ENCODE peak calls at places on chromosome 9, in eight cellular contexts. F is body of pancreas; T is iPS DF 6.9; B is ovary; U is lung; Y is heart right ventricle; L is CD8-positive, alpha-beta memory T cell; D is IMR-90. G is an unnamed sample.
A peak's percentile ranks its signal among the peaks of the same experiment; 100 is the strongest.

GRCh38 chr9:114803886-114804285 is 2.0 kb downstream of the TNFSF15 start:
- DNase-seq in F (no peak), T (no peak), B (no peak), U (no peak), Y (no peak), L (no peak), D (peak; percentile 47), G (no peak)

GRCh38 chr9:20144255-20144654 is 355.4 kb upstream of the SLC24A2 start:
- DNase-seq in F (no peak), T (no peak), B (no peak), U (no peak), Y (no peak), L (no peak), D (no peak), G (no peak)

GRCh38 chr9:97873877-97874276 is 20.9 kb downstream of the FOXE1 start:
- DNase-seq in F (no peak), T (no peak), B (no peak), U (no peak), Y (no peak), L (no peak), D (peak; percentile 10), G (peak; percentile 48)

GRCh38 chr9:79395691-79396558 is 175.8 kb upstream of the TLE4 start:
- DNase-seq in F (no peak), T (no peak), B (no peak), U (no peak), Y (no peak), L (no peak), D (no peak), G (no peak)

GRCh38 chr9:76667521-76667957 is 96.7 kb upstream of the PCA3 start:
- DNase-seq in F (no peak), T (no peak), B (no peak), U (no peak), Y (no peak), L (no peak), D (peak; percentile 25), G (peak; percentile 66)

GRCh38 chr9:132187006-132187760 is 25.3 kb downstream of the NTNG2 start:
- DNase-seq in F (no peak), T (no peak), B (no peak), U (no peak), Y (no peak), L (no peak), D (no peak), G (no peak)

GRCh38 chr9:16664211-16664610 is 206.3 kb downstream of the BNC2 start:
- DNase-seq in F (no peak), T (no peak), B (no peak), U (no peak), Y (no peak), L (no peak), D (peak; percentile 29), G (no peak)

GRCh38 chr9:34552606-34552981 is 29.8 kb upstream of the ENHO start:
- DNase-seq in F (no peak), T (no peak), B (no peak), U (no peak), Y (no peak), L (no peak), D (no peak), G (no peak)

GRCh38 chr9:116087751-116088194 is 65.8 kb upstream of the PAPPA start:
- DNase-seq in F (no peak), T (no peak), B (no peak), U (no peak), Y (no peak), L (no peak), D (peak; percentile 85), G (peak; percentile 4)

GRCh38 chr9:113543286-113544000 is 79.9 kb downstream of the RGS3 start:
- DNase-seq in F (no peak), T (no peak), B (no peak), U (no peak), Y (no peak), L (no peak), D (no peak), G (no peak)

GRCh38 chr9:137813167-137813566 is 64.4 kb upstream of the CACNA1B start:
- DNase-seq in F (no peak), T (no peak), B (no peak), U (no peak), Y (no peak), L (no peak), D (no peak), G (no peak)
- H3K36me3 ChIP-seq in F (peaks cover 6% of the 10 kb centered on the region), T (peaks cover 47% of the 10 kb centered on the region), B (no peaks in the 10 kb centered on the region), U (peaks cover 76% of the 10 kb centered on the region), Y (peaks cover 3% of the 10 kb centered on the region), L (peaks cover 35% of the 10 kb centered on the region), D (peaks cover 60% of the 10 kb centered on the region), G (peaks cover 31% of the 10 kb centered on the region)

GRCh38 chr9:18767141-18767540 is 265.9 kb downstream of the SAXO1 start:
- DNase-seq in F (no peak), T (no peak), B (no peak), U (no peak), Y (no peak), L (no peak), D (no peak), G (no peak)

GRCh38 chr9:18771736-18772135 is 261.3 kb downstream of the SAXO1 start:
- DNase-seq in F (no peak), T (no peak), B (no peak), U (no peak), Y (no peak), L (no peak), D (no peak), G (no peak)

GRCh38 chr9:18768951-18769622 is 263.9 kb downstream of the SAXO1 start:
- DNase-seq in F (no peak), T (no peak), B (no peak), U (no peak), Y (no peak), L (no peak), D (no peak), G (no peak)

GRCh38 chr9:18770509-18770908 is 262.5 kb downstream of the SAXO1 start:
- DNase-seq in F (no peak), T (no peak), B (no peak), U (no peak), Y (no peak), L (no peak), D (no peak), G (no peak)

GRCh38 chr9:18771018-18771417 is 262.0 kb downstream of the SAXO1 start:
- DNase-seq in F (no peak), T (no peak), B (no peak), U (no peak), Y (no peak), L (no peak), D (no peak), G (no peak)
- H3K4me3 ChIP-seq in F (no peak overlapping the region), T (no peak overlapping the region), B (no peak overlapping the region), U (no peak overlapping the region), Y (no peak overlapping the region), L (no peak overlapping the region), D (no peak overlapping the region), G (no peak overlapping the region)

DNA sequence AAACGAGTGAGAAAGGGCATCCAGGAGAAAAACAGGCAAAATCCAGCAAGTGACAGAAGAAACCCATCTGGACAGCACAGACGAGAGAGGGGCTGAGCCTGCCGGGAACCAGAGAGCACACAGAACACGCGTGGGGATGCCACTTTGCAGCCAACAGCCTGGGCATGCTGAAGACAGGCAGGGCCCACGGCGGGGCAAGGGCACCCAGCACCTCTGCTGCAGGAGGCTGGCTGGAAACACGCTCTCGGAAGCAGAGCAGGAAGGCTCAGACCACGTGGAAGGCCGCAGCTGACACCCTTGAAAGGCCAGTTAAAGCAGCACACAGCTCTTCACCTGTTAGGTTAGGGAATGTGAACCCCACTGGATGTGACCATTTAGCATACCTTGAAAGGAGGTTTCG is 76.1 kb downstream of the SECISBP2 start:
- DNase-seq in F (no peak), T (no peak), B (no peak), U (no peak), Y (no peak), L (no peak), D (no peak), G (no peak)
- H3K36me3 ChIP-seq in F (no peaks in the 10 kb centered on the region), T (peaks cover 24% of the 10 kb centered on the region), B (no peaks in the 10 kb centered on the region), U (peaks cover 33% of the 10 kb centered on the region), Y (no peaks in the 10 kb centered on the region), L (peaks cover 98% of the 10 kb centered on the region), D (peaks cover 41% of the 10 kb centered on the region), G (no peaks in the 10 kb centered on the region)

GRCh38 chr9:84137968-84138367 is 157.4 kb downstream of the RMI1 start:
- DNase-seq in F (no peak), T (no peak), B (no peak), U (no peak), Y (no peak), L (no peak), D (no peak), G (no peak)
- H3K4me3 ChIP-seq in F (no peak overlapping the region), T (no peak overlapping the region), B (no peak overlapping the region), U (no peak overlapping the region), Y (no peak overlapping the region), L (no peak overlapping the region), D (no peak overlapping the region), G (no peak overlapping the region)

DNA sequence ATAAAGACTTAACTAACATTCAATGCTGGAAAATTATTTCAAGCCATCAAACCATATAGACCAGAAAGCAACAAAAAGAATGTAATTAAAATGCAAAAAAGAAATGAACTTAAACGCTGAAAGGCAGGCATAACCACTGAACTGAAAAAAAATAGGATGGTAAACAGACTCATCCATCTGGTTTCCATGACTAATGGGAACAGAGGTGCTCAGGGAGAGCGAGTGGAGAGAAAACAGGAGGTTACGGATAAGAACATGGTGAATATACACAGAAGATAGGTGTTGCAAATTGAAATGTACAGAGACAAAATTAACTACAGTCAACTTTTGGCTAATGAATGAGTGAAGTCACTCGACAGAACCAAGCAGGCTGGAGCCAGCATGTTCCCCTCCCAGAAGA is 43.5 kb upstream of the RNF38 start:
- DNase-seq in F (no peak), T (no peak), B (no peak), U (no peak), Y (no peak), L (no peak), D (peak; percentile 10), G (no peak)
- H3K36me3 ChIP-seq in F (no peaks in the 10 kb centered on the region), T (no peaks in the 10 kb centered on the region), B (no peaks in the 10 kb centered on the region), U (no peaks in the 10 kb centered on the region), Y (no peaks in the 10 kb centered on the region), L (no peaks in the 10 kb centered on the region), D (no peaks in the 10 kb centered on the region), G (peaks cover 5% of the 10 kb centered on the region)

G was measured in MG63.